ENCODE peak calls at places on chromosome 12, in six cellular contexts. T, D, B, L, F and Q are unnamed samples. For H3K4me1, the result is how much of the 10 kb centered on the place peaks cover.

GRCh38 chr12:102120886-102121285 is 903 bp downstream of the PARPBP start:
- DNase-seq in F (no peak), L (no peak), B (peak), D (no peak), T (peak), Q (no peak)

GRCh38 chr12:50923361-50924130 is 28.8 kb upstream of the HIGD1C start:
- DNase-seq in B (no peak), T (no peak), F (no peak), L (no peak), D (no peak), Q (no peak)

GRCh38 chr12:50505386-50505827 is 622 bp downstream of the DIP2B start:
- DNase-seq in L (peak), T (no peak), D (no peak), F (no peak), B (no peak), Q (no peak)

GRCh38 chr12:127245009-127245408 is 1022.0 kb upstream of the TMEM132C start:
- DNase-seq in L (no peak), B (peak), F (no peak), T (no peak), D (no peak), Q (no peak)

GRCh38 chr12:26088999-26089398 is 35.8 kb downstream of the BHLHE41 start:
- DNase-seq in L (no peak), F (no peak), B (peak), D (no peak), T (no peak), Q (no peak)

GRCh38 chr12:121490401-121491257 is 90.2 kb downstream of the KDM2B start:
- DNase-seq in T (no peak), L (no peak), D (no peak), F (no peak), B (no peak), Q (no peak)

GRCh38 chr12:42985506-42985905 is 396.0 kb upstream of the PRICKLE1 start:
- DNase-seq in L (no peak), T (no peak), B (peak), D (no peak), F (no peak), Q (no peak)

GRCh38 chr12:52530366-52530765 is 10.2 kb upstream of the KRT5 start:
- DNase-seq in D (no peak), F (no peak), T (no peak), L (no peak), B (no peak), Q (no peak)

GRCh38 chr12:102964872-102965271 is 7.4 kb downstream of the ASCL1 start:
- DNase-seq in L (no peak), F (no peak), T (peak), D (no peak), B (no peak), Q (peak)

GRCh38 chr12:9975614-9976013 is 4.4 kb downstream of the CLEC12A start:
- DNase-seq in L (no peak), D (no peak), F (no peak), T (no peak), B (no peak), Q (no peak)

GRCh38 chr12:65524666-65525065 is 246.2 kb downstream of the MSRB3 start:
- DNase-seq in D (no peak), F (no peak), L (no peak), T (no peak), B (peak), Q (no peak)

GRCh38 chr12:105721051-105721825 is 390.7 kb downstream of the C12orf75 start:
- DNase-seq in D (no peak), F (no peak), L (no peak), B (no peak), T (no peak), Q (no peak)

GRCh38 chr12:132638541-132639408 is 20.2 kb downstream of the P2RX2 start:
- DNase-seq in D (no peak), F (peak), B (peak), L (peak), T (peak), Q (no peak)

GRCh38 chr12:43151406-43152080 is 400.5 kb downstream of the ADAMTS20 start:
- DNase-seq in L (no peak), B (no peak), T (no peak), D (no peak), F (no peak), Q (no peak)

GRCh38 chr12:8968761-8969160 is 19.3 kb upstream of the M6PR start:
- DNase-seq in B (no peak), T (no peak), F (no peak), D (no peak), L (no peak), Q (no peak)

GRCh38 chr12:66516133-66516532 is 162.7 kb downstream of the GRIP1 start:
- DNase-seq in B (no peak), T (no peak), D (no peak), F (no peak), L (no peak), Q (no peak)

GRCh38 chr12:124549629-124550028 is 17.8 kb downstream of the NCOR2 start:
- DNase-seq in B (no peak), D (no peak), L (no peak), F (no peak), T (no peak), Q (no peak)

GRCh38 chr12:30908389-30909087 is 18.0 kb upstream of the TSPAN11 start:
- DNase-seq in F (no peak), D (no peak), L (no peak), B (peak), T (no peak), Q (peak)

GRCh38 chr12:110698171-110698902 is 9.4 kb upstream of the HVCN1 start:
- DNase-seq in L (peak), B (peak), F (peak), D (peak), T (peak), Q (peak)

GRCh38 chr12:103097496-103097895 is 140.0 kb downstream of the ASCL1 start:
- DNase-seq in T (no peak), L (no peak), B (no peak), D (no peak), F (no peak), Q (no peak)

GRCh38 chr12:123607756-123608155 is 5.9 kb downstream of the DDX55 start:
- DNase-seq in L (no peak), T (no peak), F (no peak), D (no peak), B (no peak), Q (no peak)

GRCh38 chr12:4591180-4591687 is 29.2 kb downstream of the DYRK4 start:
- DNase-seq in F (no peak), B (no peak), D (no peak), T (no peak), L (peak), Q (no peak)

GRCh38 chr12:32789911-32790310 is 34.2 kb upstream of the YARS2 start:
- DNase-seq in F (no peak), L (no peak), D (no peak), B (no peak), T (no peak), Q (no peak)

GRCh38 chr12:124992874-124993567 is 424 bp upstream of the BRI3BP start:
- DNase-seq in B (peak), D (no peak), L (peak), F (no peak), T (peak), Q (no peak)

GRCh38 chr12:54370218-54370730 is 6.0 kb upstream of the GPR84 start:
- DNase-seq in D (no peak), F (peak), B (peak), L (peak), T (peak), Q (no peak)

GRCh38 chr12:31325524-31325875 is 450 bp downstream of the SINHCAF start:
- DNase-seq in F (peak), L (no peak), D (no peak), T (no peak), B (no peak), Q (no peak)

GRCh38 chr12:21296751-21297406 is 37.8 kb downstream of the SLCO1A2 start:
- DNase-seq in F (no peak), T (peak), L (peak), B (peak), D (no peak), Q (no peak)

GRCh38 chr12:19052689-19053088 is 76.8 kb upstream of the PLEKHA5 start:
- DNase-seq in B (no peak), D (no peak), T (no peak), L (no peak), F (no peak), Q (no peak)

GRCh38 chr12:25976289-25976688 is 17.8 kb downstream of the RASSF8 start:
- DNase-seq in D (peak), L (no peak), B (no peak), T (no peak), F (no peak), Q (no peak)

GRCh38 chr12:127193341-127193740 is 1073.6 kb upstream of the TMEM132C start:
- DNase-seq in B (no peak), L (no peak), D (no peak), T (no peak), F (no peak), Q (no peak)

GRCh38 chr12:55957106-55957859 is 8.6 kb downstream of the PMEL start:
- DNase-seq in F (no peak), T (no peak), B (no peak), D (no peak), L (peak), Q (no peak)

GRCh38 chr12:110245278-110245868 is 35.7 kb upstream of the ATP2A2 start:
- DNase-seq in D (no peak), F (no peak), L (no peak), T (no peak), B (no peak), Q (no peak)

GRCh38 chr12:3247596-3248270 is 170.6 kb downstream of the TSPAN9 start:
- DNase-seq in F (no peak), D (no peak), L (no peak), B (no peak), T (no peak), Q (no peak)

GRCh38 chr12:104243551-104243950 is 28.0 kb downstream of the TXNRD1 start:
- DNase-seq in D (no peak), B (no peak), L (no peak), F (no peak), T (no peak), Q (no peak)

GRCh38 chr12:125217308-125217707 is 152.1 kb downstream of the AACS start:
- DNase-seq in T (no peak), F (no peak), L (no peak), B (no peak), D (no peak), Q (no peak)

GRCh38 chr12:76586764-76587395 is 27.3 kb upstream of the OSBPL8 start:
- DNase-seq in D (no peak), L (peak), B (peak), T (no peak), F (no peak), Q (no peak)

GRCh38 chr12:96211989-96212388 is 17.8 kb downstream of the ELK3 start:
- DNase-seq in D (no peak), T (no peak), L (peak), B (no peak), F (no peak), Q (no peak)

GRCh38 chr12:68884251-68884650 is 48.7 kb downstream of the CPM start:
- DNase-seq in D (no peak), F (no peak), L (no peak), B (no peak), T (no peak), Q (no peak)

GRCh38 chr12:12813120-12814101 is at the start of gene DDX47:
- DNase-seq in F (peak), L (peak), B (peak), D (peak), T (peak), Q (no peak)
- TF ChIP-seq POLR2A in F (peak), L (peak), B (peak), D (peak), T (peak), Q (no peak)

GRCh38 chr12:100840748-100841147 is 46.2 kb downstream of the ANO4 start:
- DNase-seq in D (no peak), F (no peak), L (no peak), B (no peak), T (no peak), Q (no peak)

GRCh38 chr12:100843061-100843460 is 48.5 kb downstream of the ANO4 start:
- DNase-seq in D (no peak), T (no peak), F (no peak), L (no peak), B (no peak), Q (no peak)

GRCh38 chr12:100845095-100845494 is 50.5 kb downstream of the ANO4 start:
- DNase-seq in L (no peak), D (no peak), B (no peak), F (no peak), T (no peak), Q (no peak)

GRCh38 chr12:100842156-100842555 is 47.6 kb downstream of the ANO4 start:
- DNase-seq in L (no peak), B (no peak), F (no peak), T (no peak), D (no peak), Q (no peak)
- H3K27ac ChIP-seq in L (no peak), B (no peak), F (no peak), T (no peak), D (no peak), Q (no peak)

DNA sequence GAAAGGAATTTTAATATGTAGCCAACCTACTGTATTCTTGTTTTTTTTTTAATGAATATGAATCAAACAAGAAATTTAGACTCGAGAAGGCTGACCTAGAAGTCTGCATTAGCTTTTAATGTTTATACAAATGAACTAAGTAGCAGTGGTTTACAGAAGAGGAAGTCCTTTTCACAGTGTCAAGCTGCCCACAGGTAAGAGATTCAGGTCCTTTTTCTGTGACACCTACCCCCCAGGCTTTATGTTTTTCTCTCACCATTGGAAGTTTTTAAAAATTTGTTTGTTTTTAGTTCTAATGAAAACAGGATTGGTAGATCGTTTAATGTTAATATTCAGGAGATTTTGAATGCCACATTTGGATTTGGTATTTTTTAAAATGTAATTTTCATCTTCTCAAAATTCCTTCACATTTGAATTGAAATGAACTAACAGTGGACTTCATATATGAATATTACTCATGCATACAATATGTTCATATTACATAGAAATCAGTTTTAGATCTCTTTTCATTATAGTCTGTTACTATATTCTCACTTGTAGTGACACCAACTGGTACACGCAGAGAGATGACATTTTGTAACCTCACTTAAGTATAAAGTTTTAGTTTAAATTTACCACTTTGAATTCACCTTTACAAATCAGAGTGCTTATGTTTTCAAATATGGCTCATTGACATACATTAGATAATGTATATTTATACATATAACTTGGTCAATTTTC is 29.7 kb downstream of the ATF7IP start:
- DNase-seq in D (no peak), L (no peak), T (no peak), F (no peak), B (no peak), Q (no peak)
- H3K4me1 ChIP-seq in D (under half), L (under half), T (under half), F (under half), B (under half), Q (half or more)

GRCh38 chr12:94248582-94248981 is 100.2 kb downstream of the PLXNC1 start:
- DNase-seq in F (no peak), T (no peak), L (no peak), D (no peak), B (no peak), Q (peak)
- TF ChIP-seq POLR2A in F (no peak), T (no peak), L (no peak), D (no peak), B (no peak), Q (no peak)

GRCh38 chr12:57156701-57157403 is 9.4 kb upstream of the LRP1-AS start:
- DNase-seq in T (no peak), D (no peak), L (no peak), B (no peak), F (no peak), Q (no peak)
- H3K27ac ChIP-seq in T (no peak), D (no peak), L (no peak), B (no peak), F (no peak), Q (no peak)

DNA sequence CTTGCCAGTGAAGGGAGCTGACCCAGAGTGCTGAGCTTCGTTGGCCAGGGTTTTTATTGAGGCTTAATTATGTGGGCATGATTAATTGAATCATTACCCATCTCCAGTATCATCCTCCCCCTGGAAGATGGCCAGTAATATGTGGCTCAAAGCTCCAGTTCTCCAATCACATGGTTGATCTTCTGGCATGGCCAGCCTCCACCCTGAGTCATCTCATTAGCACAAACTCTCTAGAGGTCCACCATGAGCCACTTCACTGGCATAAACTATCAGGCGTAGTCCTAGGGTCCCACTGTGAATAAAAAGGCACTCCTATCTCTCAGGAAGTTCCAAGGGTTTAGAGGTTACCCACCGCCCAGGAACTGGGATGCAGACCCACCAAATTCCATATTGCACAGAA is 135.0 kb downstream of the ANO6 start:
- DNase-seq in L (no peak), F (no peak), B (no peak), D (peak), T (no peak), Q (no peak)
- H3K4me1 ChIP-seq in L (under half), F (under half), B (under half), D (under half), T (under half), Q (under half)